ENCODE peak calls at places on chromosomes 7 and 10, in four cellular contexts. One of them, this sample, is unnamed.

GRCh38 chr10:48273741-48274140 is 755 bp downstream of the FRMPD2 start:
- DNase-seq in right lobe of liver: no peak
- DNase-seq in heart left ventricle: no peak
- DNase-seq in HCT116: no peak
- DNase-seq in this sample: no peak

GRCh38 chr7:92731327-92732063 is 104.9 kb downstream of the CDK6 start:
- DNase-seq in HCT116: no peak
- DNase-seq in right lobe of liver: no peak
- DNase-seq in heart left ventricle: no peak
- DNase-seq in this sample: no peak

GRCh38 chr10:124366343-124366742 is 52.4 kb downstream of the OAT start:
- DNase-seq in heart left ventricle: no peak
- DNase-seq in HCT116: no peak
- DNase-seq in right lobe of liver: no peak
- DNase-seq in this sample: no peak

GRCh38 chr10:61992683-61993629 is 91.5 kb downstream of the ARID5B start:
- DNase-seq in heart left ventricle: peak
- DNase-seq in HCT116: no peak
- DNase-seq in right lobe of liver: no peak
- DNase-seq in this sample: peak

GRCh38 chr7:50352282-50352681 is 47.8 kb downstream of the IKZF1 start:
- DNase-seq in right lobe of liver: no peak
- DNase-seq in heart left ventricle: no peak
- DNase-seq in HCT116: no peak
- DNase-seq in this sample: no peak

GRCh38 chr10:121710207-121710606 is 112.0 kb upstream of the FGFR2 start:
- DNase-seq in heart left ventricle: no peak
- DNase-seq in HCT116: no peak
- DNase-seq in right lobe of liver: no peak
- DNase-seq in this sample: no peak

GRCh38 chr7:19681596-19681995 is 27.2 kb downstream of the POLR1F start:
- DNase-seq in heart left ventricle: no peak
- DNase-seq in HCT116: no peak
- DNase-seq in right lobe of liver: no peak
- DNase-seq in this sample: no peak

GRCh38 chr7:96654630-96655188 is 54.9 kb downstream of the SEM1 start:
- DNase-seq in HCT116: no peak
- DNase-seq in right lobe of liver: no peak
- DNase-seq in heart left ventricle: no peak
- DNase-seq in this sample: no peak

GRCh38 chr7:120280743-120281142 is 7.8 kb downstream of the KCND2 start:
- DNase-seq in HCT116: no peak
- DNase-seq in right lobe of liver: no peak
- DNase-seq in heart left ventricle: no peak
- DNase-seq in this sample: no peak

GRCh38 chr10:129955591-129956284 is 8.3 kb downstream of the EBF3 start:
- DNase-seq in heart left ventricle: no peak
- DNase-seq in HCT116: no peak
- DNase-seq in right lobe of liver: no peak
- DNase-seq in this sample: no peak

GRCh38 chr10:36725581-36726520 is 399.5 kb upstream of the ANKRD30A start:
- DNase-seq in heart left ventricle: peak
- DNase-seq in right lobe of liver: no peak
- DNase-seq in HCT116: no peak
- DNase-seq in this sample: no peak

GRCh38 chr7:4851459-4852422 is 10.1 kb downstream of the PAPOLB start:
- DNase-seq in HCT116: peak
- DNase-seq in heart left ventricle: no peak
- DNase-seq in right lobe of liver: no peak
- DNase-seq in this sample: no peak

GRCh38 chr10:46106410-46107255 is 60.6 kb upstream of the MSMB start:
- DNase-seq in heart left ventricle: peak
- DNase-seq in right lobe of liver: peak
- DNase-seq in HCT116: peak
- DNase-seq in this sample: peak

GRCh38 chr10:69425513-69426298 is 9.0 kb upstream of the TACR2 start:
- DNase-seq in HCT116: no peak
- DNase-seq in heart left ventricle: no peak
- DNase-seq in right lobe of liver: no peak
- DNase-seq in this sample: no peak

GRCh38 chr7:66627151-66627681 is 1.5 kb upstream of the KCTD7 start:
- DNase-seq in heart left ventricle: no peak
- DNase-seq in right lobe of liver: no peak
- DNase-seq in HCT116: no peak
- DNase-seq in this sample: no peak

GRCh38 chr10:3486346-3487065 is 298.5 kb downstream of the KLF6 start:
- DNase-seq in HCT116: peak
- DNase-seq in heart left ventricle: no peak
- DNase-seq in right lobe of liver: peak
- DNase-seq in this sample: no peak

GRCh38 chr10:86647773-86648705 is 6.3 kb upstream of the OPN4 start:
- DNase-seq in HCT116: no peak
- DNase-seq in heart left ventricle: no peak
- DNase-seq in right lobe of liver: no peak
- DNase-seq in this sample: no peak

GRCh38 chr7:76327610-76328009 is 25.1 kb downstream of the HSPB1 start:
- DNase-seq in right lobe of liver: no peak
- DNase-seq in HCT116: no peak
- DNase-seq in heart left ventricle: no peak
- DNase-seq in this sample: no peak

GRCh38 chr10:133329401-133330202 is 7.1 kb downstream of the CALY start:
- DNase-seq in heart left ventricle: peak
- DNase-seq in right lobe of liver: peak
- DNase-seq in HCT116: no peak
- DNase-seq in this sample: peak
- H3K4me3 ChIP-seq in heart left ventricle: peak
- H3K4me3 ChIP-seq in right lobe of liver: peak
- H3K4me3 ChIP-seq in HCT116: peak
- H3K4me3 ChIP-seq in this sample: no peak

GRCh38 chr7:100889761-100890639 is 485 bp upstream of the UFSP1 start:
- DNase-seq in heart left ventricle: peak
- DNase-seq in right lobe of liver: peak
- DNase-seq in HCT116: peak
- DNase-seq in this sample: peak
- TF ChIP-seq POLR2A in heart left ventricle: no peak
- TF ChIP-seq POLR2A in right lobe of liver: peak
- TF ChIP-seq POLR2A in HCT116: peak
- TF ChIP-seq POLR2A in this sample: peak

GRCh38 chr10:34346516-34347150 is 468.5 kb downstream of the PARD3 start:
- DNase-seq in heart left ventricle: no peak
- DNase-seq in right lobe of liver: no peak
- DNase-seq in HCT116: no peak
- DNase-seq in this sample: no peak
- H3K4me3 ChIP-seq in heart left ventricle: no peak
- H3K4me3 ChIP-seq in right lobe of liver: no peak
- H3K4me3 ChIP-seq in HCT116: no peak
- H3K4me3 ChIP-seq in this sample: no peak

GRCh38 chr7:87959336-87959735 is 25.3 kb downstream of the ADAM22 start:
- DNase-seq in right lobe of liver: no peak
- DNase-seq in HCT116: no peak
- DNase-seq in heart left ventricle: no peak
- DNase-seq in this sample: no peak
- TF ChIP-seq POLR2A in right lobe of liver: no peak
- TF ChIP-seq POLR2A in HCT116: no peak
- TF ChIP-seq POLR2A in heart left ventricle: no peak
- TF ChIP-seq POLR2A in this sample: no peak